ENCODE peak calls at places on chromosomes 2 and 18, in eight cellular contexts. Q, F, L, W, H, B, V and A are unnamed samples.

GRCh38 chr2:36356990-36357505 is 1.5 kb downstream of the CRIM1 start:
- DNase-seq in Q (no peak), F (no peak), L (peak; percentile 74), W (peak; percentile 56), H (no peak), B (no peak), V (no peak), A (peak; percentile 52)

GRCh38 chr18:26233208-26233607 is 7.0 kb downstream of the TAF4B start:
- DNase-seq in Q (no peak), F (no peak), L (no peak), W (no peak), H (no peak), B (no peak), V (no peak), A (no peak)

GRCh38 chr2:236215196-236215595 is 47.0 kb upstream of the GBX2 start:
- DNase-seq in Q (no peak), F (no peak), L (no peak), W (no peak), H (no peak), B (no peak), V (no peak), A (no peak)

GRCh38 chr2:163715199-163715598 is 20.6 kb downstream of the FIGN start:
- DNase-seq in Q (no peak), F (no peak), L (no peak), W (no peak), H (no peak), B (no peak), V (no peak), A (no peak)

GRCh38 chr18:48832961-48833700 is 117.6 kb downstream of the SMAD7 start:
- DNase-seq in Q (no peak), F (peak; percentile 93), L (peak; percentile 61), W (peak; percentile 46), H (peak; percentile 19), B (no peak), V (no peak), A (no peak)

GRCh38 chr2:95278051-95278471 is 3.8 kb downstream of the PROM2 start:
- DNase-seq in Q (no peak), F (peak; percentile 98), L (no peak), W (no peak), H (no peak), B (no peak), V (no peak), A (no peak)

GRCh38 chr2:172606285-172606684 is 50.4 kb downstream of the PDK1 start:
- DNase-seq in Q (no peak), F (no peak), L (no peak), W (no peak), H (no peak), B (no peak), V (no peak), A (no peak)

GRCh38 chr18:79575891-79576685 is 103.5 kb upstream of the CTDP1 start:
- DNase-seq in Q (no peak), F (peak; percentile 54), L (no peak), W (no peak), H (no peak), B (no peak), V (no peak), A (no peak)

GRCh38 chr2:142128105-142128504 is 2.7 kb downstream of the LRP1B start:
- DNase-seq in Q (no peak), F (no peak), L (no peak), W (no peak), H (no peak), B (no peak), V (no peak), A (no peak)

GRCh38 chr2:206201075-206201848 is 41.6 kb downstream of the EEF1B2 start:
- DNase-seq in Q (no peak), F (no peak), L (no peak), W (no peak), H (no peak), B (no peak), V (no peak), A (no peak)

GRCh38 chr2:216535454-216535995 is 36.9 kb downstream of the RPL37A start:
- DNase-seq in Q (no peak), F (peak; percentile 87), L (peak; percentile 87), W (no peak), H (no peak), B (no peak), V (no peak), A (no peak)

GRCh38 chr2:172833898-172834297 is 98.3 kb downstream of the RAPGEF4 start:
- DNase-seq in Q (no peak), F (no peak), L (no peak), W (no peak), H (no peak), B (no peak), V (no peak), A (no peak)

GRCh38 chr2:157233506-157233905 is 24.0 kb upstream of the GALNT5 start:
- DNase-seq in Q (no peak), F (no peak), L (no peak), W (no peak), H (no peak), B (no peak), V (no peak), A (no peak)

GRCh38 chr2:231717281-231718180 is 9.2 kb downstream of the PTMA start:
- DNase-seq in Q (no peak), F (peak; percentile 95), L (peak; percentile 94), W (peak; percentile 62), H (peak; percentile 58), B (no peak), V (no peak), A (peak; percentile 72)

GRCh38 chr2:41294331-41294730 is 753.5 kb upstream of the PKDCC start:
- DNase-seq in Q (no peak), F (no peak), L (no peak), W (no peak), H (no peak), B (no peak), V (no peak), A (no peak)

GRCh38 chr2:177306550-177306949 is 42.0 kb upstream of the NFE2L2 start:
- DNase-seq in Q (no peak), F (peak; percentile 37), L (no peak), W (no peak), H (no peak), B (no peak), V (no peak), A (no peak)

GRCh38 chr2:156901373-156902031 is 356.0 kb upstream of the GALNT5 start:
- DNase-seq in Q (no peak), F (no peak), L (no peak), W (no peak), H (no peak), B (no peak), V (no peak), A (no peak)

GRCh38 chr2:108917078-108917440 is 72.0 kb downstream of the EDAR start:
- DNase-seq in Q (no peak), F (no peak), L (no peak), W (no peak), H (no peak), B (no peak), V (no peak), A (no peak)

GRCh38 chr2:96142217-96143113 is 2.8 kb downstream of the DUSP2 start:
- DNase-seq in Q (no peak), F (peak; percentile 71), L (no peak), W (peak; percentile 90), H (no peak), B (no peak), V (peak; percentile 63), A (peak; percentile 76)

GRCh38 chr18:65975536-65975935 is 224.7 kb downstream of the CDH7 start:
- DNase-seq in Q (no peak), F (no peak), L (no peak), W (no peak), H (no peak), B (no peak), V (no peak), A (no peak)

GRCh38 chr18:61079714-61080113 is 253.5 kb upstream of the CDH20 start:
- DNase-seq in Q (no peak), F (no peak), L (no peak), W (no peak), H (no peak), B (no peak), V (no peak), A (no peak)

GRCh38 chr2:136117391-136117841 is 533 bp downstream of the CXCR4 start:
- DNase-seq in Q (no peak), F (peak; percentile 58), L (peak; percentile 59), W (peak; percentile 69), H (peak; percentile 21), B (peak; percentile 23), V (peak; percentile 46), A (peak; percentile 45)

GRCh38 chr2:213187386-213187785 is 36.0 kb upstream of the IKZF2 start:
- DNase-seq in Q (no peak), F (no peak), L (no peak), W (no peak), H (no peak), B (no peak), V (no peak), A (no peak)

GRCh38 chr2:240627736-240628506 is 2.6 kb downstream of the GPR35 start:
- DNase-seq in Q (no peak), F (peak; percentile 72), L (no peak), W (no peak), H (no peak), B (no peak), V (no peak), A (no peak)

GRCh38 chr18:35933982-35934381 is 38.5 kb upstream of the RMP24 start:
- DNase-seq in Q (no peak), F (no peak), L (no peak), W (no peak), H (no peak), B (no peak), V (no peak), A (no peak)

GRCh38 chr18:53906681-53907080 is 317.8 kb downstream of the MBD2 start:
- DNase-seq in Q (no peak), F (no peak), L (no peak), W (no peak), H (no peak), B (no peak), V (no peak), A (no peak)

GRCh38 chr2:26720322-26721166 is 28.0 kb downstream of the KCNK3 start:
- DNase-seq in Q (no peak), F (peak; percentile 97), L (no peak), W (no peak), H (peak; percentile 86), B (no peak), V (no peak), A (no peak)

GRCh38 chr2:241272298-241272721 is 43.2 kb downstream of the HDLBP start:
- DNase-seq in Q (no peak), F (no peak), L (peak; percentile 26), W (peak; percentile 31), H (no peak), B (no peak), V (no peak), A (no peak)